ENCODE peak calls at places on chromosomes 12 and 14, in four cellular contexts. O, Z, M and D are unnamed samples.

GRCh38 chr12:103884316-103884715 is 43.3 kb upstream of the NT5DC3 start:
- DNase-seq in M (no peak), Z (no peak), O (peak; percentile 25), D (peak; percentile 76)

GRCh38 chr12:64569923-64570595 is 40.2 kb upstream of the RASSF3 start:
- DNase-seq in Z (no peak), M (no peak), O (no peak), D (no peak)

GRCh38 chr12:55822228-55822627 is 4.4 kb downstream of the ORMDL2 start:
- DNase-seq in M (no peak), O (no peak), Z (peak; percentile 48), D (no peak)

GRCh38 chr14:39229601-39230110 is 4.1 kb upstream of the MIA2 start:
- DNase-seq in Z (no peak), M (no peak), O (peak; percentile 11), D (no peak)

GRCh38 chr12:19624401-19624930 is 185.2 kb downstream of the AEBP2 start:
- DNase-seq in O (no peak), M (no peak), Z (no peak), D (no peak)

GRCh38 chr12:15155271-15155670 is 65.9 kb downstream of the RERG start:
- DNase-seq in O (no peak), Z (no peak), M (no peak), D (no peak)

GRCh38 chr14:82776958-82777357 is 1243.3 kb upstream of the SEL1L start:
- DNase-seq in M (no peak), O (no peak), Z (no peak), D (no peak)

GRCh38 chr14:81459912-81460311 is 59.8 kb upstream of the STON2 start:
- DNase-seq in M (no peak), O (no peak), Z (no peak), D (no peak)

GRCh38 chr12:49260165-49260564 is 4.7 kb upstream of the TUBA1C start:
- DNase-seq in M (no peak), O (no peak), Z (no peak), D (peak; percentile 72)

GRCh38 chr12:130859128-130859527 is 12.7 kb upstream of the RAN start:
- DNase-seq in O (peak; percentile 42), M (no peak), Z (no peak), D (no peak)

GRCh38 chr12:93407283-93407962 is 29.7 kb downstream of the NUDT4 start:
- DNase-seq in M (no peak), O (no peak), Z (no peak), D (no peak)

GRCh38 chr12:78746001-78746400 is 118.6 kb upstream of the SYT1 start:
- DNase-seq in O (no peak), M (no peak), Z (no peak), D (no peak)

GRCh38 chr12:8609061-8609570 is 3.5 kb downstream of the AICDA start:
- DNase-seq in O (no peak), Z (peak; percentile 28), M (no peak), D (peak; percentile 47)

GRCh38 chr14:64971452-64971889 is 665 bp downstream of the RAB15 start:
- DNase-seq in O (no peak), M (no peak), Z (no peak), D (no peak)

GRCh38 chr12:123150804-123151678 is at the start of gene PITPNM2:
- DNase-seq in M (no peak), O (peak; percentile 86), Z (no peak), D (peak; percentile 58)

GRCh38 chr14:67618617-67619063 is 1.1 kb upstream of the ARG2 start:
- DNase-seq in Z (peak; percentile 75), O (peak; percentile 47), M (no peak), D (peak; percentile 79)

GRCh38 chr14:100609941-100610391 is 22.7 kb upstream of the BEGAIN start:
- DNase-seq in M (no peak), O (no peak), Z (no peak), D (no peak)

GRCh38 chr14:100225169-100225568 is 13.8 kb upstream of the YY1 start:
- DNase-seq in Z (no peak), M (no peak), O (no peak), D (no peak)

GRCh38 chr14:23321572-23322547 is 603 bp downstream of the PABPN1 start:
- DNase-seq in M (no peak), O (peak; percentile 78), Z (peak; percentile 71), D (peak; percentile 54)

GRCh38 chr12:120571299-120571698 is 9.9 kb downstream of the POP5 start:
- DNase-seq in M (no peak), O (no peak), Z (no peak), D (peak; percentile 73)

GRCh38 chr12:3055712-3056467 is 21.3 kb upstream of the TSPAN9 start:
- DNase-seq in O (no peak), Z (peak; percentile 80), M (no peak), D (no peak)

GRCh38 chr14:50501642-50502041 is 30.7 kb downstream of the MAP4K5 start:
- DNase-seq in Z (no peak), O (no peak), M (no peak), D (peak; percentile 81)

GRCh38 chr12:22924391-22924790 is 299.4 kb downstream of the ETNK1 start:
- DNase-seq in M (no peak), Z (no peak), O (no peak), D (no peak)

GRCh38 chr12:106580671-106581508 is 1.9 kb upstream of the RFX4 start:
- DNase-seq in Z (no peak), M (no peak), O (no peak), D (no peak)

GRCh38 chr14:105448706-105449111 is 25.9 kb upstream of the CRIP2 start:
- DNase-seq in O (peak; percentile 73), M (no peak), Z (peak; percentile 20), D (peak; percentile 47)

GRCh38 chr12:121240484-121241202 is 30.7 kb downstream of the P2RX4 start:
- DNase-seq in Z (no peak), O (peak; percentile 69), M (no peak), D (no peak)

GRCh38 chr12:112285600-112286401 is 96.4 kb downstream of the HECTD4 start:
- DNase-seq in O (no peak), Z (peak; percentile 83), M (no peak), D (no peak)

GRCh38 chr14:28242895-28243294 is 523.7 kb upstream of the FOXG1 start:
- DNase-seq in M (no peak), O (no peak), Z (no peak), D (no peak)

GRCh38 chr14:50763386-50764007 is 67.5 kb downstream of the NIN start:
- DNase-seq in O (no peak), Z (no peak), M (no peak), D (peak; percentile 74)

GRCh38 chr12:39144613-39145061 is 239.2 kb upstream of the CPNE8 start:
- DNase-seq in Z (no peak), O (no peak), M (no peak), D (no peak)

GRCh38 chr12:59005195-59005961 is 85.1 kb upstream of the LRIG3 start:
- DNase-seq in Z (no peak), O (no peak), M (no peak), D (peak; percentile 29)

GRCh38 chr14:105926415-105927093 is 400.2 kb downstream of the TMEM121 start:
- DNase-seq in O (peak; percentile 1), Z (no peak), M (no peak), D (no peak)

GRCh38 chr12:54021432-54022013 is 6.7 kb upstream of the HOXC6 start:
- DNase-seq in Z (no peak), O (peak; percentile 28), M (no peak), D (no peak)

GRCh38 chr12:112998997-112999767 is 20.9 kb downstream of the OAS2 start:
- DNase-seq in Z (no peak), O (no peak), M (no peak), D (no peak)

GRCh38 chr12:122043476-122043875 is 21.8 kb downstream of the BCL7A start:
- DNase-seq in Z (no peak), M (no peak), O (no peak), D (no peak)

GRCh38 chr12:51127050-51127729 is 43.8 kb upstream of the CSRNP2 start:
- DNase-seq in O (no peak), Z (no peak), M (no peak), D (peak; percentile 34)

GRCh38 chr12:87384226-87384625 is 645.0 kb downstream of the C12orf50 start:
- DNase-seq in M (no peak), O (no peak), Z (no peak), D (no peak)

GRCh38 chr12:87383705-87384104 is 645.5 kb downstream of the C12orf50 start:
- DNase-seq in Z (no peak), M (no peak), O (no peak), D (peak; percentile 0)

GRCh38 chr12:87382959-87383591 is 646.1 kb downstream of the C12orf50 start:
- DNase-seq in M (no peak), Z (no peak), O (no peak), D (no peak)

GRCh38 chr12:87381747-87382146 is 647.5 kb downstream of the C12orf50 start:
- DNase-seq in Z (no peak), M (no peak), O (no peak), D (no peak)

GRCh38 chr12:87385322-87385721 is 643.9 kb downstream of the C12orf50 start:
- DNase-seq in M (no peak), O (no peak), Z (no peak), D (no peak)
- TF ChIP-seq MXI1 in M (no peak), O (no peak), Z (no peak), D (no peak)

DNA sequence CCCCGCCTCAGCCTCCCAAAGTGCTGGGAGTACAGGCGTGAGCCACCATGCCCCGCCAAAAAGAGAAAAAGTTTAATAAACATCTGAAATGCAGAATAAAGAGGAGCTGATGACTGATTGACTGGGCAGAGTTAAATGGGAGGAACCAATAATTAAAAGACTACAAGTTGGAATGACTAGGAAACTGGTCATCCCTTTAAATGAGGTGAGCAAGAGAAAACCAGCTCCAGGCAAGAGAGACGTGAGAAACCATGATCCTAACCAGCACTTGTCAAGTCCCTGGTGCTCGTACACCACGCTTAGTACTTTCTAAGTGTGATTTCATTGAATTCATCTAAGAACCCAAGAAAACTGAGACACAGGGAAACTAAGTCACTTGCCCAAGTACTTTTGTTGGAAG is 47.9 kb downstream of the MAP1LC3B2 start:
- DNase-seq in Z (no peak), M (no peak), O (no peak), D (no peak)
- TF ChIP-seq POLR2A in Z (no peak), M (no peak), O (no peak), D (no peak)

GRCh38 chr14:54348923-54349615 is 47.7 kb upstream of the CDKN3 start:
- DNase-seq in M (no peak), O (no peak), Z (no peak), D (peak; percentile 23)
- TF ChIP-seq MXI1 in M (no peak), O (no peak), Z (no peak), D (no peak)

GRCh38 chr12:114248527-114248926 is 157.4 kb downstream of the TBX5 start:
- DNase-seq in Z (no peak), M (no peak), O (no peak), D (no peak)

GRCh38 chr12:114240288-114240687 is 165.7 kb downstream of the TBX5 start:
- DNase-seq in O (no peak), Z (no peak), M (no peak), D (no peak)

GRCh38 chr12:114241973-114242434 is 163.9 kb downstream of the TBX5 start:
- DNase-seq in O (peak; percentile 37), Z (no peak), M (peak; percentile 8), D (no peak)

DNA sequence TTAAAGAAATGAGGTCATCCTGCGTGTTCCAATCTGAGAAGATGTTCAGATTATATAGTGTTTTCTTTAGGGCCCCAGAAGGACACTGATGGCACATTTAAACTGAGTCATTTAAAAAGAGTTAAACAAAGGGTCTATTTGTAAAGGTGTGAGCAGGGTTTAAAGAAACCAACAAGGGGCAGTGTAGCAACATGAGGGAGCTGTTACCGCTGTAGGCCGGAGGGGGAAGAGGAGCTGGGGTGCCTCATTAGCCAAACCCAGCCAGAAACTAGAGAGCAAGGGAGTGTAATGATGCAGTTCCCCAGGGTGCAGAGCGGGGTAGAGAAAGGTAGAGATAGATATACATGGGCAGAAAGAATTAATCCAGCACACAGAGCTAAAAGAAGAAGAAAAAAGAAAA is 160.4 kb downstream of the TBX5 start:
- DNase-seq in Z (no peak), O (no peak), M (no peak), D (no peak)
- TF ChIP-seq POLR2A in Z (no peak), O (no peak), M (no peak), D (no peak)